ENCODE peak calls at places on chromosomes 11 and 22, in four cellular contexts. H is HepG2, Z is SK-N-SH, L is K562. W is an unnamed sample.

GRCh38 chr22:17119481-17120202 is 1.5 kb downstream of the TMEM121B start:
- DNase-seq in H (no peak), Z (peak), L (peak), W (no peak)

GRCh38 chr11:35725880-35726279 is 63.3 kb downstream of the TRIM44 start:
- DNase-seq in H (no peak), Z (no peak), L (peak), W (no peak)

GRCh38 chr22:22893077-22893805 is 5.6 kb downstream of the IGLL5 start:
- DNase-seq in H (no peak), Z (no peak), L (no peak), W (no peak)

GRCh38 chr11:101738494-101738893 is 154.7 kb upstream of the TRPC6 start:
- DNase-seq in H (no peak), Z (no peak), L (no peak), W (no peak)

GRCh38 chr11:132202621-132203020 is 832.2 kb downstream of the NTM start:
- DNase-seq in H (no peak), Z (no peak), L (no peak), W (no peak)

GRCh38 chr11:35633827-35634226 is 15.6 kb downstream of the FJX1 start:
- DNase-seq in H (peak), Z (no peak), L (no peak), W (no peak)

GRCh38 chr11:122229078-122229477 is 113.1 kb upstream of the BLID start:
- DNase-seq in H (no peak), Z (no peak), L (no peak), W (no peak)

GRCh38 chr11:69419662-69420061 is 61.8 kb upstream of the LINC01488 start:
- DNase-seq in H (no peak), Z (no peak), L (no peak), W (no peak)

GRCh38 chr11:122267602-122268001 is 151.6 kb upstream of the BLID start:
- DNase-seq in H (no peak), Z (peak), L (no peak), W (no peak)

GRCh38 chr22:45997775-45998637 is 21.0 kb upstream of the WNT7B start:
- DNase-seq in H (no peak), Z (peak), L (no peak), W (no peak)

DNA sequence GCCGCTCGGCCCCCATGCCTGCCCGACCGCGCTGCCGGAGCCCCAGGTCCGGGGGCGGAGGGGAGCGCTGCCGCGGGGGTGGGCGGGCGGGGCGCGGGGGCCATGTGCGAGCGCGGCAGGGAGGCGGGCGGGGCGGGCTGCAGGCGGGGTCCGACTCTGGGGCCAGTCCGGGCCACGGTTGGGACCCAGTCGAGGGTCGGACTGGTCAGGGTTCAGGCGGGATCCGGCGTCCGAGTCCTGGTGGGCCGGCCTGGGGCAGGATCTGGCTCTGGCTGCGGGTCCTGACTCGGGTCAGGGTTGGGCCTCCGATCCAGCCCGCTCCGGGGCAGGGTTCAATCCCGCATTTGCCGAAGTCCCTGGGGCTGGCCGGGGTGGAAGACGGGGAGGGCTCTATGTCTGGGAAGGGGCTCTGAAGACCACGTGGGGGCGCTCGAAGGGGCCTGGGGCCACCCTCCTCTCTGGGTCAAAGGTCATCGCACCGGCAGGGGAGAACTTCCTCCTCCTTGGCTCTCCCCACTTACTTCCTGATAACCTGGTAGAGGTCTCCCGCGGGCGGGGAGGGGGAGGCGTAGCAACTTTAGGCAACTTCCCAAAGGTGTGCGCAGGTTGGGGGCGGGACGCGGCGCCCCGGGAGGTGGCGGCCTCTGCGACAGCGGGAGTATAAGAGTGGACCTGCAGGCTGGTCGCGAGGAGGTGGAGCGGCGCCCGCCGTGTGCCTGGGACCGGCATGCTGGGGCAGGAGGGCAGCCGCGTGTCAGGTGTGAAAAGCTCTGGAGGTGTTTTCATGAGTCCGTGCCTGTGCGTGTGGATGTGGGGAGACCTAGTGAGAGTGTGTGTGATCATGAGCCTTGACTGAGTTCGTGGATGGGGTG is 603 bp downstream of the ESRRA start:
- DNase-seq in H (peak), Z (peak), L (peak), W (no peak)
- TF ChIP-seq MXI1 in H (peak), Z (peak), L (no peak), W (peak)

GRCh38 chr11:95789506-95790122 is at the start of gene FAM76B:
- DNase-seq in H (peak), Z (peak), L (peak), W (peak)
- TF ChIP-seq EP300 in H (no peak), Z (no peak), L (peak), W (no peak)

GRCh38 chr22:49393526-49393925 is 434.1 kb downstream of the BRD1 start:
- DNase-seq in H (no peak), Z (no peak), L (no peak), W (no peak)
- TF ChIP-seq MXI1 in H (no peak), Z (no peak), L (no peak), W (no peak)

GRCh38 chr22:50160947-50161346 is 9.6 kb upstream of the PANX2 start:
- DNase-seq in H (no peak), Z (no peak), L (no peak), W (no peak)

GRCh38 chr22:50165438-50166123 is 5.0 kb upstream of the PANX2 start:
- DNase-seq in H (no peak), Z (no peak), L (no peak), W (no peak)

GRCh38 chr22:50162391-50162956 is 8.1 kb upstream of the PANX2 start:
- DNase-seq in H (no peak), Z (no peak), L (no peak), W (no peak)

GRCh38 chr22:50157976-50158375 is 12.6 kb upstream of the PANX2 start:
- DNase-seq in H (no peak), Z (no peak), L (no peak), W (no peak)

DNA sequence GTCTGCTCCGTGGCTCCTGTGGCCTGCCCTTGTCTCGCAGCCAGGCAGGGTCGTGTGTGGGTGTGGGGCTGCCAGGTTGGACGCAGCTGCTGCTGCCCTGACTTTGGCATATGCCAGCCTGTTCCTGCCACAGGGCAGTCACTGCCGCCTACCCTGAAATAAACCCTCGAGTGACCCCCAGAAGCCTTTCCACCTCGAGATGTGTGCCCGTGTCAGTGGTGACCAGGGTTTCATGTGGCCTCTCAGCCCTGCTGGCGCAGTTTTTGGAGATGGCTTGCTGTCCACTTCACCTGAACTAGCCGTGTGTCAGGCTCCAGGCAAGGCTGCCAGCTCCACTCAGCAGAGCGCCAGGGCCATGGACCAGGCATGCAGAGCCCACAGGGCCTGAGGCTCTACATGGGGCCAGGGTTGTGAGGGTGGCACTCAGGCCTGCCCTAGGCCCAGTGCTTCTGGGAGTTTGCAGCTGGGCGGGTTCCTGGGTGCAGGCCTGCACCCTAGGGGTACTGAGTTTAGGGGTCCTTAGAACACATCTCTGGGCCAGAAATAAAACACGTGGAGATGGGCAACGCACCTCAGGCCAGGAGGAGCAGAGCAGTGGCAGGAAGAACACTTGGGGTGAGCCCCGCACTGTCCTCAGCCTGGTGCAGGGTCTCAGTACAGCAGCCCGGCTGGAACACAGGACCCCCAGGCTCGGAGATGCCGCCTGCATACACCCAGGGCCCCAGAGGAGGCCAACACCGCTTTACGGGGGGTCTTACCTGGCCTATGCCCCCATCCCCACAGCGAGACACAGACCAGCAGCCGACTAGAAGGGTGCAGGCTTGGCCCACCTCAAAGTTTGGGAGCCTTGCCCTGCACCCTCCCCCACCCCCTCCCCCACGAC is 8.8 kb upstream of the PANX2 start:
- DNase-seq in H (no peak), Z (no peak), L (no peak), W (no peak)
- TF ChIP-seq EP300 in H (no peak), Z (no peak), L (no peak), W (no peak)

GRCh38 chr22:24446291-24446611 is 18.9 kb downstream of the ADORA2A start:
- DNase-seq in H (no peak), Z (no peak), L (no peak), W (no peak)
- TF ChIP-seq MXI1 in H (no peak), Z (no peak), L (no peak), W (no peak)

DNA sequence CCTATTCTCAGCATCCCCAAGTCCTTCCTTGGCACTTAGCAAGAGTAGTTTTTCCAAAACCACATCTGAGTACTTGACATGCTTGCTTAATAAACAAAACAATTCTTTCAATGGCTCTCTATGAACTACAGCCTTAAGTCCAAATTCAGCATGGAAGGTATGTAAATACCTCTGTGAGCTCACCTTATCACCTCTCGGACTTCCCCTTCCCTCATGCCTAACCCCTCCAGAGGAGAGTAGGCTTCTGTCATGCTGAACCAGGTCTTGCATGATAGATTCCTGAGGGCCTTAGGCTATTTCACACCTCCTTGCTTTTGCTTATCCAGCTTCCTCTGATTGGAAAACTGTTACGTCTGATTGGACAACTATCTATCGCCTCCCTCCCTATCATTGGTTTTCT is 312.9 kb upstream of the CCDC90B start:
- DNase-seq in H (peak), Z (no peak), L (no peak), W (no peak)
- TF ChIP-seq EP300 in H (no peak), Z (no peak), L (no peak), W (no peak)

DNA sequence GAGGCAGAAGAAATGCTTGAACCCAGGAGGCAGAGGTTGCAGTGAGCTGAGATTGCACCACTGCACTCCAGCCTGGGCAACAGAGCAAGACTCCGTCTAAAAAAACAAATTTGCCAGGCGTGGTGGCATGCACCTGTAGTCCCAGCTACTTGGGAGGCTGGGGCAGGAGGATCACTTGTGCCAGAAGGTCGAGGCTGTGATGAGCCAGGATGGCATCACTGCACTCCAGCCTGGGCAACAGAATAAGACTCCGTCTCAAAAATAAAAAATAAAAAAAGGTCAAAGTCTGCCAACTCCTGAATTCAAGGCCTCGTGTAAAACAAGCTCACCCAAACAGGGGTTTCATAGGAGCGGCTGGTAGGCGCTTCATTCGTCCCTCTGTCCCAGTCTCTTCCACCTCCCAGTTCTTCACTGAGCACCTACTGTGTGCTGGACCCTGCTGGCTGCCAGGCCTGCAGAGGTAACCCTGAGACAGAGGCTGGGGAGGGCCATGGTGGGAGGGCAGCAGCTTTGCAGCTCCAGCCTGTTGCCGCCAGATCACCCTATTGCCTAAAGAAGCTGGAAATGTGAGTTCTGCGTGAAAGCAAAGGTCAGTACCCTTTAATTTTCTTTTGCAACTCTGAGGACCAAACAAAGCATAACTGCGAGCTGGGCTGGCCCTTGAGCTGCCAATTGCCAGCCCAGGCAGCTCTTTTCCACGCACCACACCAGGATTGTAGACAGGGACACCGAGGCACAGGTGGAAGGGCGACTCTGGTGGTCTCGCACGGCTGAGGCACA is 15.3 kb downstream of the RPL3 start:
- DNase-seq in H (no peak), Z (no peak), L (no peak), W (no peak)
- TF ChIP-seq MXI1 in H (no peak), Z (no peak), L (no peak), W (no peak)

DNA sequence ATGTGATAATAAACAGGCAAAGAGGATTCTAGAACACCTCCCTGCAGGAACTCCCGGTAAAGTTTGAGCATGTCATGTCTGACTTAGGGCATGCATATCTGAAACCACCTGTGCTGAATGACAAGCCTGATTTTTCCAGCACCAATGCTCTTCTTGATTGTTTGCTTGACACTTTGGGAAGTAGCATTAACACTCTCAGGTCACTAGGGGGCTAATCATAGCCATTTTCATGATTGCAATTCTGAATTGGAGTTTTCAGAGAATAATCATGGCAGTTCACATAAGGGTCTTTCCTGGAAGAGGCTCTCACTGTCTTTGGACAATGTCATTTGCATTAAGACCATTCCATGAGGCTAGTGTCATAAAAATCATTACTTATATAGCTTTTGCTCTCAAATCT is 234.4 kb upstream of the MTNR1B start:
- DNase-seq in H (no peak), Z (peak), L (peak), W (no peak)
- TF ChIP-seq EP300 in H (no peak), Z (no peak), L (no peak), W (no peak)

GRCh38 chr11:44775366-44776356 is 48.9 kb downstream of the TSPAN18 start:
- DNase-seq in H (peak), Z (peak), L (peak), W (no peak)
- TF ChIP-seq MXI1 in H (no peak), Z (peak), L (no peak), W (no peak)

GRCh38 chr11:12275818-12276217 is 101.6 kb upstream of the PARVA start:
- DNase-seq in H (no peak), Z (no peak), L (no peak), W (no peak)
- TF ChIP-seq EP300 in H (no peak), Z (no peak), L (no peak), W (no peak)

W was measured in GM12878.